ENCODE peak calls at places on chromosomes 12 and 14, in nine cellular contexts. Y, U, P, B, X, Z, Q, R and N are unnamed samples.
A peak's percentile ranks its signal among the peaks of the same experiment; 100 is the strongest.

GRCh38 chr14:99809376-99809775 is 16.2 kb downstream of the EML1 start:
- DNase-seq in Y (no peak), X (peak; percentile 56), U (no peak), Z (peak; percentile 89), Q (no peak), P (no peak), R (peak; percentile 48), B (no peak), N (peak; percentile 68)

GRCh38 chr14:78758333-78758732 is 588.2 kb downstream of the NRXN3 start:
- DNase-seq in B (no peak), P (no peak), X (no peak), U (no peak), Y (peak; percentile 83), R (no peak), Q (no peak), Z (peak; percentile 17), N (no peak)

GRCh38 chr14:68535404-68536024 is 257.4 kb downstream of the ZFP36L1 start:
- DNase-seq in P (no peak), X (no peak), Q (no peak), B (no peak), Y (no peak), U (no peak), R (no peak), Z (peak; percentile 69), N (peak; percentile 86)

GRCh38 chr12:88172844-88173407 is 30.8 kb downstream of the TMTC3 start:
- DNase-seq in Q (no peak), U (no peak), B (no peak), Z (no peak), X (no peak), R (no peak), Y (no peak), P (no peak), N (peak; percentile 49)

GRCh38 chr12:52580496-52580895 is 6.9 kb upstream of the KRT74 start:
- DNase-seq in Y (no peak), U (no peak), P (no peak), B (no peak), Q (no peak), X (no peak), Z (no peak), R (no peak), N (no peak)

GRCh38 chr14:22979748-22980392 is 2.5 kb downstream of the AJUBA start:
- DNase-seq in Q (no peak), R (no peak), X (no peak), B (no peak), U (no peak), Z (no peak), P (no peak), Y (no peak), N (no peak)

GRCh38 chr12:109461846-109462766 is 15.0 kb downstream of the KCTD10 start:
- DNase-seq in Z (peak; percentile 97), Y (no peak), B (no peak), Q (no peak), X (no peak), U (no peak), P (no peak), R (peak; percentile 83), N (peak; percentile 95)

GRCh38 chr12:42129595-42130204 is 15.0 kb downstream of the GXYLT1 start:
- DNase-seq in U (peak; percentile 30), Z (peak; percentile 83), Y (peak; percentile 46), X (no peak), B (no peak), P (no peak), R (no peak), Q (peak; percentile 27), N (peak; percentile 36)